ENCODE peak calls at places on chromosomes 12 and 14, in eight cellular contexts. U, F, P, K, S, O, X and N are unnamed samples.

GRCh38 chr12:4196805-4197420 is 76.6 kb upstream of the CCND2 start:
- DNase-seq in U (no peak), F (no peak), P (no peak), K (no peak), S (no peak), O (no peak), X (no peak), N (no peak)

GRCh38 chr12:3442397-3442796 is 48.6 kb upstream of the PRMT8 start:
- DNase-seq in U (no peak), F (no peak), P (no peak), K (no peak), S (no peak), O (no peak), X (no peak), N (no peak)

GRCh38 chr14:30921305-30921704 is 46.9 kb downstream of the COCH start:
- DNase-seq in U (no peak), F (no peak), P (no peak), K (no peak), S (no peak), O (no peak), X (no peak), N (no peak)

GRCh38 chr12:6943387-6943718 is 263 bp upstream of the RNU7-1 start:
- DNase-seq in U (peak), F (peak), P (peak), K (peak), S (peak), O (peak), X (peak), N (peak)

GRCh38 chr12:114933428-114934160 is 249.6 kb upstream of the TBX3 start:
- DNase-seq in U (peak), F (no peak), P (peak), K (no peak), S (peak), O (no peak), X (peak), N (no peak)

GRCh38 chr12:78208106-78208505 is 377.4 kb downstream of the NAV3 start:
- DNase-seq in U (peak), F (no peak), P (no peak), K (no peak), S (no peak), O (no peak), X (no peak), N (no peak)

GRCh38 chr14:38074091-38074490 is 133.6 kb upstream of the SSTR1 start:
- DNase-seq in U (no peak), F (no peak), P (no peak), K (peak), S (no peak), O (no peak), X (no peak), N (no peak)

GRCh38 chr12:93127582-93128331 is 198.7 kb upstream of the EEA1 start:
- DNase-seq in U (no peak), F (no peak), P (no peak), K (no peak), S (peak), O (no peak), X (peak), N (peak)

GRCh38 chr12:104693493-104693892 is 236.7 kb downstream of the CHST11 start:
- DNase-seq in U (no peak), F (no peak), P (no peak), K (no peak), S (no peak), O (no peak), X (no peak), N (no peak)

GRCh38 chr14:29717906-29718305 is 209.7 kb downstream of the PRKD1 start:
- DNase-seq in U (no peak), F (no peak), P (no peak), K (no peak), S (no peak), O (no peak), X (no peak), N (no peak)

GRCh38 chr12:43329381-43329780 is 222.6 kb downstream of the ADAMTS20 start:
- DNase-seq in U (no peak), F (no peak), P (no peak), K (no peak), S (no peak), O (no peak), X (no peak), N (no peak)

GRCh38 chr12:104132351-104132956 is 5.6 kb downstream of the NFYB start:
- DNase-seq in U (no peak), F (no peak), P (no peak), K (no peak), S (no peak), O (no peak), X (no peak), N (no peak)

GRCh38 chr12:15443611-15444010 is 121.3 kb downstream of the PTPRO start:
- DNase-seq in U (peak), F (no peak), P (no peak), K (no peak), S (no peak), O (no peak), X (no peak), N (peak)

GRCh38 chr12:75848961-75849360 is 182.6 kb downstream of the PHLDA1 start:
- DNase-seq in U (peak), F (no peak), P (no peak), K (no peak), S (no peak), O (no peak), X (no peak), N (no peak)
- H3K27ac ChIP-seq in U (peak), F (no peak), P (peak), K (no peak), S (no peak), O (peak), X (no peak), N (peak)

DNA sequence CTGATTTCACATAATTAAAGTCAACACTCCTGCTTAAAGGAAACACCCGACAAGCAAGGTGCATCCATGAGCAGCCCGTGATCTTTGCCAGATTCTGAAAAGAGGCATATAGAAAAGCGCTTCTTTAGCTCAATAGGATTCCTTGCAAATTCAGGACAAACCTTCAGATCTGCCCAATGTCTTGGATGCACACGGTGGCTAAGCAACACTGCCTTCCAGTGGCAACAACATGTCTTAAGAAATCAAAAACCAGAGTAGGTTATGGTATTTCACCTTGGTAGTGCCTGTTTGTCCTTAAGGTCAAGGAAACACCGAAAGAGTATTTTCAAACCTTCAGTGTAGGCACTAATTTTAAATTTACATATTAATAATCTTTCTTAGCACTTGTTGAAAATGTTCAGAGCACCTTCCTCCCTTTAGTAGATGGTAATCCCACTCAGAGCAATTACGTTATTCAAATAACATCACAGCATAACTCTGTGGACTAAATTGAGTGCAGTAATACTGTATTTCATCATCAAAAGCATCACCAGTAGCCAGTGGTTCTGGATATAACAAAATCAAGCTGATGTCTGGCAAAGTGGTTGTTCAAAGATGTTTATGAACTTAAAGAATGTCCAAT is 58.0 kb upstream of the CDKN3 start:
- DNase-seq in U (peak), F (no peak), P (peak), K (no peak), S (peak), O (no peak), X (peak), N (no peak)
- H3K27ac ChIP-seq in U (no peak), F (no peak), P (no peak), K (no peak), S (no peak), O (no peak), X (no peak), N (no peak)

GRCh38 chr12:124418791-124419190 is 123.9 kb downstream of the RFLNA start:
- DNase-seq in U (no peak), F (no peak), P (no peak), K (no peak), S (no peak), O (no peak), X (no peak), N (no peak)

GRCh38 chr12:124420972-124421674 is 126.2 kb downstream of the RFLNA start:
- DNase-seq in U (no peak), F (no peak), P (no peak), K (no peak), S (no peak), O (no peak), X (no peak), N (no peak)

GRCh38 chr12:124418156-124418555 is 123.3 kb downstream of the RFLNA start:
- DNase-seq in U (no peak), F (no peak), P (no peak), K (no peak), S (no peak), O (no peak), X (no peak), N (no peak)

GRCh38 chr12:124420041-124420765 is 125.3 kb downstream of the RFLNA start:
- DNase-seq in U (no peak), F (no peak), P (no peak), K (no peak), S (no peak), O (no peak), X (no peak), N (no peak)

DNA sequence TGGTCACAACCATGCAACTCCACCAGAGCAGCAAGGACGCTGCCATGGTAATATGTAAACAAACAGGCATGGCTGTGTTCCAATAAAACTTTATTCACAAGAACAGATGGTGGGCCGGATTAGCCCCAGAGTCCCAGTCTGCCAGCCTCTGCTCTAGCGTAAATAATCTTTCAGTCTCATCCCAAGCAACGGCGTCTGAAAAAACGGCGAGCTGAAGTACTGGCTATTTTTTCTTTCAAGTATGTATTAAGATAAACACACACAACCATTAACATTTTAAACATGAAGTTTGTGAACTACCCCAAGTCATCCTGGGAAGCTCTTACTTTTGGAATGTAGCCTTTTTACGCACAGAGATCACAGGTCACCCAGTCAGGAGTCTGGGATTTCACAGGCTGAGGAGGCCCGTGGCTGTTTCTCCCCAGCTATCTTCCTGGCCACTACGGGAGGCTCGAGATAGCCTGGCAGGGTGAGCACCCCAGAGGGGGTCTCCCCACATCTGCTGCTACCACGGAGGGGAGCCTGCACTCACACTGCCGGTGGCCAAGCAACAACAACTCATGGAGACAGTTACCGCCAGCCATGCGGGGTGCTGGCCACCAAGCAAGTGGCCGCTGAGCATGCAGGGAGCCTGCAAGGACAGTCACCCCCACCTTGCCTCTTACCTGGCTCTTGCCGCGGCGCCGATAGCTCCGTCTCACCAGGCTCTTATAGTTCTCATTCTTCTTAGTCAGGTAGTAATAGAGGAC is 124.6 kb downstream of the RFLNA start:
- DNase-seq in U (no peak), F (no peak), P (no peak), K (no peak), S (peak), O (no peak), X (no peak), N (no peak)
- H3K27ac ChIP-seq in U (no peak), F (no peak), P (no peak), K (no peak), S (peak), O (peak), X (peak), N (no peak)

DNA sequence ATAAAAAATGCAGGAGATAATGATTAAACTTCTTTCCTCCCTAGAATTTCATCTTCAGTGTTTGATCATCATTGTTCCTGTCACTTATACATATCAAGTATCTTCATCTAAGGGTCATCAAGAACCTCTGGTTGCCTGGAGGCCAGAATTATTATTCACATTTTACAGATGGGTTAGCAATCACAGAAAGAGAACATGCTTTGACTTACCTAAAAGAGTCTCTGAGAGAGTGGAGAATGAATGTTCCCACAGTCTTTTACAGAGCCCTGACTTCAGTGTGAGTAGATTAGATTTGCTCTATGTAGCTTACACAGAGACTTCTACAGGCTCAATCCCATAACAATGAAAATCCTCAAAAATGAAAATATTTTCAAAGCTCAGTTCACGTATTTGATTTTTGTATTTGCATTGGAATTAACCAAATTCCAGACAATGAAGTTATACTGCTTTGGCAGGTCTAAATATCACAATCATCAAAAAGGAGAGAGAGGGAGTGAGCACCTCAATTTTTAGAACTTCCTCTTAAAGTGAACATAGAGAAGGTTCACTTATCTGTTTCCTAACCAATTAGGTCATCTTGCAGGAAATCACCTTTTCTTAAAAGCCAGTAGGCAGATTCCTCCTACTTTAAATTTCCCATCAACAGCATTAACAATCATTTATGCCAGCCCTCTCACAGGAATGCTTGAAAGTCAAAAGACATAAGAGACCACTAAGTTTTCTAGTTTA is 388.9 kb downstream of the ZFP36L1 start:
- DNase-seq in U (no peak), F (no peak), P (no peak), K (no peak), S (no peak), O (no peak), X (no peak), N (no peak)
- H3K27ac ChIP-seq in U (no peak), F (peak), P (peak), K (peak), S (no peak), O (peak), X (peak), N (peak)

DNA sequence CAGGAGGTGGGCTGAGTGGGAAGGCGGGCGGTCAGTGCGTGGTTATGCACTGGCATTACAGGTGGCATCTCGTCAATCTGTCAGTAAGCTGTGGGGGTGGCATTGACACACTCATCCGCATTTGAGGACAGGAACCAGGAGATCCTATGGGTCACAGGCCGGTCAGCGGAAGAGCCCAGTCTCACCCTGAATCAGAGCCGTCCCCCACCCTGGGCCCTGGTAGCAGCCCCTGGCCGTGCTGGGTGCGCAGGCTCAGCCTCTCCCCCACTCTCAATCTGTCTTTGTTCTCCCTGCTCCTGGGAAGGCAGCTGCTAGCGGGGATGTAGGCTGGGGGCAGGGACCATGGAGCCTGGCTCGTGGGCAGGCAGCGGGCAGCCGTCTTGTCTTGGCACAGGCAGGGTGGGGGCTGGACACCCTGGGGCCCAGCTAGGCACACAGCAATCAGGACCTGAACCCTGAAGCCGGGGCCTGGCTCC is 5.1 kb downstream of the INF2 start:
- DNase-seq in U (no peak), F (no peak), P (no peak), K (no peak), S (no peak), O (no peak), X (no peak), N (no peak)
- H3K27ac ChIP-seq in U (peak), F (peak), P (no peak), K (peak), S (no peak), O (peak), X (no peak), N (no peak)

DNA sequence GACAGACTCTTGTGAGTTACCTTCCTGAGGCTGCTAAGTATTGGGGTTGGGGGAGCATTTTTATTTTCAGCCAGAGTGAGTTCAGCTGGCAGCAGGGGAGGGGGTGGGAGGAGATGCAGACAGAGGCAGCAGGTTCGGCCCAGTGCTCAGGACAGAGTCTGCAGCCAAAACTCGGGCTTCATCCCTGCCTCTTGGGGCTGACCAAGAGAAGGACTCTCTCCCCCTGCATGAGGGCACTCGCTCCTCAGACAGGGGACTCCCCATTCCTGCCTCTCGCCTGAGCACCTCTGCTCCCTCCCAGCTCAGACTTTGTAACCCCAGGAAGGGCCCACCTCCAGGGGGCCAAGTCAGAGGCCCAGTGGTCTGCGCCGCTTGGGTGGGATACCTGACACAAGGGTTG is 1.1 kb upstream of the AKT1 start:
- DNase-seq in U (no peak), F (no peak), P (no peak), K (no peak), S (no peak), O (no peak), X (no peak), N (no peak)
- H3K27ac ChIP-seq in U (no peak), F (no peak), P (no peak), K (no peak), S (no peak), O (peak), X (no peak), N (no peak)

GRCh38 chr12:1919763-1920162 is 1.3 kb upstream of the CACNA2D4 start:
- DNase-seq in U (no peak), F (no peak), P (no peak), K (no peak), S (no peak), O (no peak), X (no peak), N (no peak)

GRCh38 chr12:1922985-1923384 is 4.5 kb upstream of the CACNA2D4 start:
- DNase-seq in U (no peak), F (no peak), P (no peak), K (no peak), S (no peak), O (no peak), X (peak), N (no peak)

GRCh38 chr12:1920436-1920835 is 2.0 kb upstream of the CACNA2D4 start:
- DNase-seq in U (no peak), F (no peak), P (no peak), K (no peak), S (no peak), O (no peak), X (peak), N (no peak)

GRCh38 chr12:1920971-1921370 is 2.5 kb upstream of the CACNA2D4 start:
- DNase-seq in U (no peak), F (no peak), P (no peak), K (no peak), S (no peak), O (peak), X (peak), N (no peak)

GRCh38 chr12:1922075-1922709 is 3.7 kb upstream of the CACNA2D4 start:
- DNase-seq in U (no peak), F (no peak), P (no peak), K (no peak), S (no peak), O (peak), X (peak), N (no peak)
- H3K27ac ChIP-seq in U (no peak), F (no peak), P (no peak), K (no peak), S (no peak), O (no peak), X (no peak), N (no peak)

GRCh38 chr12:132491349-132491663 is 1.4 kb downstream of the FBRSL1 start:
- DNase-seq in U (peak), F (no peak), P (no peak), K (no peak), S (no peak), O (no peak), X (no peak), N (no peak)
- H3K27ac ChIP-seq in U (no peak), F (no peak), P (peak), K (peak), S (no peak), O (no peak), X (peak), N (no peak)